ENCODE peak calls at places on chromosomes 11 and 22, in four cellular contexts. T is K562, I is A549, Z is HepG2. J is an unnamed sample.

GRCh38 chr22:20436309-20437252 is 1.0 kb downstream of the SCARF2 start:
- DNase-seq in Z (no peak), I (no peak), T (peak; percentile 96), J (peak; percentile 72)

GRCh38 chr11:112637046-112637445 is 324.2 kb upstream of the NCAM1 start:
- DNase-seq in T (no peak), Z (no peak), I (no peak), J (no peak)

GRCh38 chr11:45798793-45799441 is 6.0 kb upstream of the SLC35C1 start:
- DNase-seq in T (no peak), Z (peak; percentile 59), I (no peak), J (peak; percentile 39)

GRCh38 chr11:42727879-42728278 is 583.9 kb upstream of the API5 start:
- DNase-seq in T (no peak), Z (no peak), I (no peak), J (no peak)

GRCh38 chr22:49322861-49323622 is 504.6 kb downstream of the BRD1 start:
- DNase-seq in T (no peak), I (no peak), Z (no peak), J (peak; percentile 23)

GRCh38 chr22:43996170-43996980 is 27.7 kb upstream of the PARVB start:
- DNase-seq in I (no peak), T (no peak), Z (no peak), J (no peak)

GRCh38 chr11:65417702-65418430 is 4.7 kb upstream of the NEAT1 start:
- DNase-seq in Z (no peak), T (no peak), I (no peak), J (no peak)

GRCh38 chr22:20117656-20118571 is 888 bp upstream of the TRMT2A start:
- DNase-seq in I (no peak), T (peak; percentile 97), Z (no peak), J (no peak)

GRCh38 chr22:21025763-21026755 is 6.3 kb downstream of the SLC7A4 start:
- DNase-seq in T (peak; percentile 63), I (no peak), Z (no peak), J (no peak)

GRCh38 chr11:67503119-67504022 is 1.8 kb downstream of the PITPNM1 start:
- DNase-seq in Z (no peak), I (no peak), T (no peak), J (no peak)

GRCh38 chr11:10556590-10556989 is 11.9 kb downstream of the LYVE1 start:
- DNase-seq in I (no peak), T (no peak), Z (no peak), J (no peak)

GRCh38 chr11:66011785-66012303 is at the start of gene CST6:
- DNase-seq in I (no peak), T (no peak), Z (no peak), J (no peak)

GRCh38 chr11:59263225-59263894 is 50.6 kb upstream of the MPEG1 start:
- DNase-seq in Z (peak; percentile 9), I (no peak), T (no peak), J (no peak)

GRCh38 chr22:35589071-35589735 is 27.9 kb downstream of the MB start:
- DNase-seq in Z (no peak), I (peak; percentile 87), T (no peak), J (peak; percentile 31)

GRCh38 chr11:64260147-64260708 is 8.9 kb downstream of the PLCB3 start:
- DNase-seq in Z (no peak), T (no peak), I (no peak), J (no peak)

GRCh38 chr11:74288161-74288560 is 23.3 kb downstream of the P4HA3 start:
- DNase-seq in T (no peak), I (peak; percentile 86), Z (no peak), J (no peak)

DNA sequence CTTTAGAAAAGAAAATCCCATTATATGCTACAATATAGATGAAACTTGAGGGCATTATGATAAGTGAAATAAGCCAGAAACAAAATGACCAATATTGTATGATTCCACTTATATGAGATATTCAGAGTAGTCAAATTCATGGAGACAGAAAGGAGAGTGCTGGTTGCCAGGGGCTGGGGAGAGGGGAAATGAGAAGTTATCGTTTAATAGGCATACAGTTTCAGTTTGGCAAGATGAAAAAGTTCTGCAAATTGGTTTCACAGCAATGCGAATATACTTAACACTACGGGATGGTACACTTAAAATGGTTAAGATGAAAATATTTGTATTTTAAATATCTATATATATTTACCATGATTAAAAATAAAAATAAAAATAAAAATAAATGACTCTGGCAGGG is 31.1 kb upstream of the RDX start:
- DNase-seq in T (no peak), I (no peak), Z (no peak), J (no peak)
- TF ChIP-seq RNF2 in T (no peak), I (no peak), Z (no peak), J (no peak)

GRCh38 chr11:123132881-123133280 is 62.2 kb downstream of the CLMP start:
- DNase-seq in Z (no peak), I (no peak), T (no peak), J (no peak)
- TF ChIP-seq RNF2 in Z (no peak), I (no peak), T (no peak), J (no peak)

DNA sequence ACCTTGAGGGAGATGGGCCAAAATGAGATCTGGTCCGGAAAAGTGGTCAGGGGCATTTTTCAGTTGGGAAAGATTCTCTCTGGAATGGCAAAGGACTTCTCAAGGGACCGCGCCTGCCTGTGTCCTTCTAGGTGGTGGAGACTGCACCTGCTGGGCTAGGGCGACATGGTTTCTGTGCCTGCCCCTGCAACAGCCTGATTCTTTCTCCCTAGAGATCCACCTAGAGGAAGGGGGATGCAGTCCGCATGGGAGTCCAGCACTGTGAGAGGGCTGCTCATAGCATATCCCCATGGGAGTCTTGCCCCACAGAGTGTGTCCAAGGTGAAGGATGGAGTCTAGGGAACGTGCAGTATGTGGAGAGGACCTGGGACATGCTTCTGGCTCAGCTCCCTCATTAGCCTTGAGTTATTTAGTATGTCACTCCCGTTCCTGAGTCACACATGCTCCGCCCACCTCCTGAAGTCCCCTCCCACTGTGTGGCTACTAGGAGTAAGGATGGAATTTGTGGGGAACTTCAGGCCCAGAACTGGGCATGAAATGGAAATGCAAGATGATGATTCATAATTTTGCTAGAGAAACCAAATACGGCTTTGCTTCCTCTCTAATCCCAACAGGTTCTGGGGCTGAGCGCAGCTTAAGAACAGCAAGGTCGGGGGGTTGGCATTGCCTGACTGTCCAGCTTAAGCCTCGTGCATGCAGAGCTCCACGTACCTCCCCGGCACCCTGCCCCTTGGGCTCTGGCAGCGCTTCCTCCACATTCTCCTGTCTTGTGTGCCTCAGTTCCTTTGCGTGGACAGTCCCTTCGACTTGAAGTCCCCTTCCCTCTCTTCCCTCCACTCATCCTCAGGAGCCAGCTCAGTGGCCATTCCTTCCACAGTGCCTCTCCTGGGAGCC is 35.0 kb downstream of the GRIK4 start:
- DNase-seq in T (no peak), Z (no peak), I (no peak), J (no peak)
- TF ChIP-seq RNF2 in T (no peak), Z (no peak), I (no peak), J (no peak)

DNA sequence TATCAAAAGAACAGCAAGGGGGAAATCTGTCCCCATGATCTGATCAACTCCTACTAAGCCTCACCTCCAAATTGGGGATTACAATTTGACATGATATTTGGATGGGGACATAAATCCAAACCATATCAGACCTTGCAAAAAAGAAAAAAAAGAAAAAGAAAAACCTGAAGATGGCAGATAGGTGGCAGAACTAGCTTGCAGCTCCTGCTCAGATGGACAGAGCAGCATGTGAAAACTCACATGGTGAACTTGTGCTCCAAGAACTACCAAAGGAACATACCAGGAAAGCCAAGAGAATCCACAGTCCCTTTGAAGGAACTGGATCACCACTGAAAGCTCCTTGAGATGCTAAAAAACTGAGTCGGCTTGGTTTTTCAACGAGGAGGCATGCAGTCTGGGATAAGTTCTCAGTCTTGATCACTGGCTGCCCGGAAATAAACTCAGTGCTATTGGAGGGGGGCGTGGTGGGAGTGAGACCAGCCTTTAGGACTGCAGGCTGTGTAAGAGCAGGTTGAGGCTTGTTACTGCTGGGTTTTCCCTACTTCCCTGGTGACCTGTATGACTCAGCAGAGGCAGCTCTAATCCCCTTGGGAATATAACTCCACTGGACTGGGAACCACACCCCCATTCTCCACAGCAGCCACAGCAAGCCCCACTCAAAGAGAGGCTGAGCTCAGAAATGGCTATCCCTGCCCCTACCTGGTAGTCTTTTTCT is 358.3 kb upstream of the ARHGAP42 start:
- DNase-seq in Z (no peak), I (no peak), T (no peak), J (no peak)
- TF ChIP-seq RNF2 in Z (no peak), I (no peak), T (no peak), J (no peak)

GRCh38 chr22:42330953-42331525 is 60.6 kb upstream of the TCF20 start:
- DNase-seq in T (no peak), I (no peak), Z (no peak), J (no peak)
- TF ChIP-seq RNF2 in T (no peak), I (no peak), Z (no peak), J (no peak)

DNA sequence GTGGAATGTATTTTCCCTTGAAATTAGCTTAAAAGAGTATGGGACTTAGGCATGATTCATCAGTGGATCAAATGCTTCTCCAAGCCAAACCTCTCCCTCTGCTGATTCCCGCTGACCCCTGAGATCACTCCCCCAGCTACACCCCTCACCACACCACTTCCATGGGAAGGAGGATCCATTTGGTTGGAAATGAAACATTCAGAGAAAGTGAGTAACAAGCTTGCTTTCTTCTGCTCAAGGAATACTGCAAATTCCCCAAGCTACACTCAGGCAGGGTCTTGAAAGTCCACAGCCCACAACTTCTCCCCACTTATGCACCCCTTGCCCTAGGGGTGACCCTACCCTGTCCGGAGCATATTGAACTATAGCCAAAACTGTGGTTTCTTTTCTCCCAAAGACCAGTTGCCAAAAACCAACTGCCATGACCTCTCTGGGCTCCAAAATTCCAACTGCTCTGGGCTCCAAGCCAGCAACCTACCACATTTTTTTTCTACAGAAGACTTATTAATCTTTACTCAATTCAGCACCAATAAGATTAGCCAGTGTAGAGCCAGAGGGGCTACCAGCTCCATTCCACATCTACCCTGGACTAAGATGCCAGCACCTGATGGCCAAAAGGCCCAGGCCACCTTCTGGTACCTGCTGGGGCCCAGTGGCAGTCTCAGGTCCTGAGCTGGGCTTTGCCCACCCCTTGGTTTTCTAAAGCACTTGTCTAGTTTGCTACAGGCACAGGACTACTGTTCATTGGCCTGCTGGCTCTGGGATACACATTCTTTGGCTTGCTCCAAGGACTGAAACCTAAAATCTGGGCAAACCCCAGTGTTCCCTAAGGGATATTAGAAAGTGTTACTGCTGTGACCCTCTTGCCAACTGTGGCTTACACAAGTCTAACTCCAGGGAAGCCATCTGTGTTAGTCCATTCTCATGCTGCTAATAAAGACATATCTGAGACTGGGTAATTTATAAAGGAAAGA is 101.1 kb downstream of the MICAL3 start:
- DNase-seq in Z (no peak), I (no peak), T (no peak), J (no peak)
- TF ChIP-seq RNF2 in Z (no peak), I (no peak), T (no peak), J (no peak)

GRCh38 chr11:122149232-122149631 is 33.2 kb upstream of the BLID start:
- DNase-seq in Z (no peak), I (no peak), T (no peak), J (no peak)
- TF ChIP-seq RNF2 in Z (no peak), I (no peak), T (no peak), J (no peak)

DNA sequence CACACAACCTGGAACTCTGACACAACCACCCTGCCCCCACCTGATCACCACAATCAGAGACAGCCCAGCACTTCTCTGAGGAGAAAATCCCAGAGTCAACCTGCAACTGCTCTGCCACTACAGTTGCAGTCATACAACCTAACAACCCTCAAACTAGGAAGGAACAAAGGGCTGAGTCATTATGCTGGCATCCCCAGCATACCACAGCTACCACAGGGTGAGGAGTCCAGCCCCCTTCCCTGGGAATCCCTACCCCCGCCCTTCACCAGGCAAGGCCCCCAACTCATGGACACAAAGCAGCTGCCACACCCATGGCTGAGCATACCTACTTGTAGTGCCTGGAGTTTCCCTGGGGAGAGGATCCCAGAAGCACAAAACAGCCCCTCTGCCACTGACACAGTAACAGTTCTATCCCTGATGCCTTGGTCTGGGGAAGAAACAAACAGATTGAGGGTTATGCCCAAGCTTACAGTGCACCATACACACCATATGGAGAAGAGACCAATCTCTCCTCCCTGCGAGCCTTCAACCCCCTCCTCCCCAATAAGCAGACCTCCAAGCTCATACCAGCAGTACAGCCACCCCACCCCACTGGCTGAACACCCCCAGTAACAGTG is 68.5 kb upstream of the C11orf58 start:
- DNase-seq in T (no peak), I (peak; percentile 9), Z (peak; percentile 54), J (peak; percentile 77)
- TF ChIP-seq RNF2 in T (no peak), I (no peak), Z (no peak), J (no peak)

J was measured in H1.